ENCODE peak calls at places on chromosomes 11 and 22, in six cellular contexts. F is A549, G is HepG2, I is K562, M is endothelial cell of umbilical vein, E is GM12878. A is an unnamed sample.

GRCh38 chr11:14075118-14075601 is 112.6 kb downstream of the SPON1 start:
- DNase-seq in F (no peak), G (no peak), I (no peak), M (no peak), E (no peak), A (peak)

GRCh38 chr11:108198833-108199232 is 23.6 kb downstream of the NPAT start:
- DNase-seq in F (no peak), G (no peak), I (no peak), M (peak), E (no peak), A (no peak)

GRCh38 chr11:45615182-45615792 is 50.1 kb downstream of the CHST1 start:
- DNase-seq in F (no peak), G (no peak), I (no peak), M (no peak), E (no peak), A (no peak)

GRCh38 chr11:72243173-72243566 is 806 bp downstream of the PHOX2A start:
- DNase-seq in F (no peak), G (no peak), I (no peak), M (no peak), E (no peak), A (no peak)

GRCh38 chr22:37328017-37328416 is 45.7 kb downstream of the CYTH4 start:
- DNase-seq in F (peak), G (no peak), I (no peak), M (peak), E (no peak), A (no peak)

GRCh38 chr11:35192347-35192746 is 53.4 kb downstream of the CD44 start:
- DNase-seq in F (no peak), G (peak), I (no peak), M (peak), E (no peak), A (no peak)

GRCh38 chr11:16043617-16044016 is 312.7 kb downstream of the SOX6 start:
- DNase-seq in F (no peak), G (no peak), I (no peak), M (no peak), E (no peak), A (no peak)

GRCh38 chr11:33520103-33520502 is 180.5 kb downstream of the C11orf91 start:
- DNase-seq in F (no peak), G (no peak), I (no peak), M (no peak), E (no peak), A (peak)

GRCh38 chr11:17810041-17810440 is 75.5 kb downstream of the KCNC1 start:
- DNase-seq in F (no peak), G (no peak), I (no peak), M (no peak), E (no peak), A (no peak)

GRCh38 chr22:41608386-41608785 is 12.5 kb downstream of the DESI1 start:
- DNase-seq in F (no peak), G (no peak), I (no peak), M (no peak), E (no peak), A (no peak)
- TF ChIP-seq MAX in F (no peak), G (no peak), I (no peak), M (no peak), E (no peak), A (no peak)

DNA sequence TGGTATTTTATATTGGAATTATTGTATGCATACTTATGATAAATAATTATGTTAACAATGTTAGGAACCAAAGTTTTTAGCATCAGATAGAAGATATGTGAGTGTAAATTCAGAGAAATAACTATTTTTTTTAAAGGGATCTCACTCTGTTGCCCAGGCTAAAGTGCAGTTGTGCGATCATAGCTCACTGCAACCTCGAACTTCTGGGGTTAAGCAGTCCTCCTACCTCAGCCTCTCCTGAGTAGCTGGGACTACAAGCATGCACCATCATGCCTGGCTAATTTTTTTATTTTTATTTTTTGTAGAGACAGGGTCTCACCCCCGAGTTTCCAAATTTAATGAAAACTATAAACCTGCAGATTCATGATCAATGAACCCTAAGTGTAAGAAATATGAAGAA is 33.6 kb upstream of the RCE1 start:
- DNase-seq in F (no peak), G (no peak), I (no peak), M (no peak), E (no peak), A (no peak)
- TF ChIP-seq MYC in F (no peak), G (no peak), I (no peak), M (no peak), E (no peak), A (no peak)

GRCh38 chr11:87878373-87878779 is 296.9 kb downstream of the RAB38 start:
- DNase-seq in F (peak), G (peak), I (no peak), M (peak), E (no peak), A (peak)
- TF ChIP-seq MAX in F (no peak), G (no peak), I (no peak), M (no peak), E (no peak), A (no peak)

GRCh38 chr11:111409915-111410314 is 30.8 kb upstream of the POU2AF1 start:
- DNase-seq in F (no peak), G (no peak), I (no peak), M (no peak), E (peak), A (peak)

GRCh38 chr11:111411456-111411855 is 32.4 kb upstream of the POU2AF1 start:
- DNase-seq in F (no peak), G (no peak), I (no peak), M (no peak), E (no peak), A (no peak)

GRCh38 chr11:111410951-111411350 is 31.9 kb upstream of the POU2AF1 start:
- DNase-seq in F (no peak), G (no peak), I (no peak), M (no peak), E (no peak), A (no peak)

GRCh38 chr11:111407652-111408051 is 28.6 kb upstream of the POU2AF1 start:
- DNase-seq in F (no peak), G (no peak), I (no peak), M (no peak), E (no peak), A (no peak)

DNA sequence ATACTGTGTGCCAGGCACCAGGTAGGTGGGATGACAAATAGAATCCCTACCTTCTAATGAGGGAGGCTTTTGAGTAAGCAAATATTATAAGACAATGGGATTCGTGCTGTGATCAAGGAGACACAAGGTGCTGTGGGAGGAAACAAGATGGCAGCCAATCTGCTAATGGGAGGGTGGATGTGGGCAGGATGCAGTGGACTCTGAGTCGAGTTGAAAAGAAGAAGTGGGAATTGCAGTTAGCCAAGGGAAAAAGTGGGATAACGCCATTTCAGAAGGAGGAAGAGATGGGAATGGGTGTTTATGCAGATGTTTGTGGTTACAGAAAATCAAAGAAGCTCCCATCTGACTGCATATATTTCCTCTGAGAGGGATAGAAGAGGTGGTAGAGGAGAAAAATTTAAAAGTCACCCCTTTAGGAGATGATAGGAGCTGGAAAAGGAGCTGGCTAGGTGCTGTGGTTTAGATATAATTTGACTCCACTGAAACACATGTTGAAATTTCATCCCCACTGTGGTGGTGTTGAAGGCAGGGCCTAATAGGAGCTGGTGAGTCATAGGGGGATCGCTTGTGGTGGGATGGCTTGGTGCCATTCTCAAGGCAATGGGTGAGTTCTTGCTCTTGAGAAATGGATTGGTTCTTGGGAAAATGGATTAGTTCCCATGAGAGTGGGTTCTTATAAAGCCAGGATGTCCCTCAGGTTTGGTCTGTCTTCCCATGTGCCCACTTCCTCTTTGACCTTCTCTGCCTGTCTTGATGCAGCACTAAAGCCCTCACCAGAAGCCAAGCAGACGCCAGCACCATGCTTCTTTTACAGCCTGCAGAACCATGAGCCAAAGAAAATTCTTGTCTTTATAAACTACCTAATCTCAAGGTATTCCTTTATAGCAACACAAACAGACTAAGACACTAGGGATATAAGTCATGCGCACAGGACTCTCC is 30.0 kb upstream of the POU2AF1 start:
- DNase-seq in F (no peak), G (no peak), I (no peak), M (no peak), E (peak), A (peak)
- TF ChIP-seq MYC in F (no peak), G (no peak), I (no peak), M (no peak), E (no peak), A (peak)

GRCh38 chr11:117919326-117920275 is 9.6 kb downstream of the TMPRSS13 start:
- DNase-seq in F (no peak), G (no peak), I (no peak), M (no peak), E (no peak), A (peak)
- TF ChIP-seq MAX in F (no peak), G (no peak), I (no peak), M (no peak), E (no peak), A (peak)

DNA sequence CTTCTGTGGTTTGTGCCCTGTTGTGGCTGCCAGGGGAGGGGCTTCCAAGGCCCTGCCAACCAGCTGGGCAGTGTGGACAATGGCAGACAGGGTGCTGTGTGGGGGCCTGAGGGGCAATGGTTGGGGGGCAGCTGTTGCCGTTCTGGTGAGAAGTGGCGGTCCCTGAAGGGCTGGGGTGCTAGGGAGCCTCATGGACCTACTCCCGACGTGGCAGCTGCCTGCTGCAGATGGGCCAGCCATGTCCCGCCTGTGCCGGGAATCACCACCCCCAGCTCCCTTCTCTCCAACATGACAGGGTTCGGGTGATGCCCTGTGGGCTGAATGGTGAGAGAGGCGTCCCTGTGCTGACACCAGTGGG is 74.2 kb downstream of the KCNQ1 start:
- DNase-seq in F (no peak), G (no peak), I (no peak), M (no peak), E (no peak), A (no peak)
- TF ChIP-seq MYC in F (no peak), G (no peak), I (no peak), M (no peak), E (no peak), A (no peak)

GRCh38 chr11:59791639-59792038 is 18.9 kb downstream of the MRPL16 start:
- DNase-seq in F (no peak), G (no peak), I (no peak), M (no peak), E (no peak), A (no peak)

GRCh38 chr11:59787255-59787588 is 23.4 kb downstream of the MRPL16 start:
- DNase-seq in F (no peak), G (no peak), I (no peak), M (no peak), E (no peak), A (no peak)

GRCh38 chr11:59783632-59784090 is 26.9 kb downstream of the MRPL16 start:
- DNase-seq in F (no peak), G (no peak), I (no peak), M (no peak), E (no peak), A (no peak)

GRCh38 chr11:59785818-59786217 is 24.8 kb downstream of the MRPL16 start:
- DNase-seq in F (no peak), G (no peak), I (no peak), M (no peak), E (no peak), A (no peak)

DNA sequence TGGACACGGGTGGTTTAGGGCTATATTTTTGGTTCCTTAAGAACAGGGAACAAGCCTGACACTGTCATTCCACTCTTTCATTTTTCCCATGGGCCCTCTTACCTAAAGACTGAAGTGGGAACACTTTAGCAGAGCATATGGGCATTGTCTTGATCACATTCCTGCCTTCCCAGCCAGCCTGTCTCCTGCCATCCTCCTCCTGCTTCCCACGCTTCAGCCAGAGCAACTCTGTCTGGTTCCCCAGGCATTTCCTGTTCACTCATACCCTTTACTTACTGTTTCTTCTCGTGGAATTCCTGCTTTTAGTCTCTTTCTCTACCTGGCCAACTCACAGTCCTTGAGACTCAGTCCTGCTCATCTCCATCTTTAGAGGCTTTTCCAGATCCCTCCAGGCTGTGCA is 22.8 kb downstream of the MRPL16 start:
- DNase-seq in F (no peak), G (no peak), I (no peak), M (peak), E (no peak), A (no peak)
- TF ChIP-seq MAX in F (no peak), G (no peak), I (no peak), M (no peak), E (no peak), A (no peak)

DNA sequence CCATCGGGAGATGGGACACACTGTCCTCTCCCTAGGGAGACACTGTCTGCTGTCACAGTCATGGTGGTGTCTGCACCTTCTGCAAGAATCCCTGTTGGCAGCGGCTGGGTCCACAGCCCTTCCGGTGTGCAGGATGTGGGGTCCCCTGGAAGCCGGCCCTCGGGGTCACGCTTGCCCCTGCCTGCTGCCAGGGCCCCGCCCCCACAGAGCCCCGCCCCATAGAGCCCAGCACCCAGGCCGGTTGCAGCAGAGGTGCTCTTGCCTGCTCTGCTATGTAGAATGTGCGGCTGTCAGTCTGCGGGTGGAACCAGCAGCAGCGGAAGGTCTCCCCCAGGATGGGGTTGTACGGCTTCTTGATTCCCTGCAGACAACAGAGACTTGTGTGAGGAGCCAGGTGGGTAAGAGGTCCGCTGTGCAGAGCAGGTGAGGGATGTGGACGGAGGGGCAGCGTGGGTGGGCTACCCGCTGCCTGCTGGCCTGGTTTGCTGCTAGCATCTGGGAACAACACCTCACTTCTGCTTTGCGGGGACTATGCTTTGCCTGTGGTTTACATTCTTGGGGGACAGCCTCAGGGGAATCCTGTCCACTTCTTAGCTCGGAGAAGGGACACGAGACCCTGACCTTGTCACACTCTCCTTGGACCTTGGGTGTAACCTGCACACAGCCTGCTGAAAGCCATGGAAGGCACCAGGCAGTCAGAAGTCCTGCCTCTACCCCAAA is 44.9 kb upstream of the CARS1 start:
- DNase-seq in F (no peak), G (no peak), I (no peak), M (no peak), E (no peak), A (peak)
- TF ChIP-seq MYC in F (no peak), G (no peak), I (no peak), M (no peak), E (no peak), A (no peak)

A was measured in NB4.